ENCODE peak calls at places on chromosomes 12 and 14, in four cellular contexts. B, Y, X and P are unnamed samples.

GRCh38 chr12:122089080-122089479 is 10.5 kb downstream of the MLXIP start:
- DNase-seq in B (no peak), Y (no peak), X (no peak), P (no peak)

GRCh38 chr14:55333785-55334485 is 62.7 kb downstream of the FBXO34 start:
- DNase-seq in B (no peak), Y (no peak), X (no peak), P (no peak)

GRCh38 chr14:32682219-32682618 is 256.5 kb upstream of the NPAS3 start:
- DNase-seq in B (no peak), Y (no peak), X (no peak), P (no peak)

GRCh38 chr12:108734200-108734906 is 3.0 kb upstream of the CORO1C start:
- DNase-seq in B (peak), Y (no peak), X (peak), P (no peak)

GRCh38 chr12:69097619-69098368 is 141.6 kb upstream of the CPSF6 start:
- DNase-seq in B (no peak), Y (no peak), X (no peak), P (no peak)

GRCh38 chr14:33376510-33376909 is 437.8 kb downstream of the NPAS3 start:
- DNase-seq in B (no peak), Y (no peak), X (no peak), P (no peak)

GRCh38 chr12:7129647-7130536 is at the start of gene CLSTN3:
- DNase-seq in B (no peak), Y (peak), X (peak), P (peak)

GRCh38 chr12:124713436-124714082 is 146.1 kb upstream of the NCOR2 start:
- DNase-seq in B (no peak), Y (no peak), X (peak), P (peak)

GRCh38 chr14:102500190-102500661 is 9.3 kb downstream of the ANKRD9 start:
- DNase-seq in B (no peak), Y (no peak), X (no peak), P (no peak)

GRCh38 chr14:68979021-68979721 is at the start of gene ACTN1:
- DNase-seq in B (peak), Y (peak), X (peak), P (peak)

GRCh38 chr14:54120260-54120659 is 163.6 kb upstream of the BMP4 start:
- DNase-seq in B (no peak), Y (no peak), X (no peak), P (no peak)

GRCh38 chr12:113478351-113479011 is 6.8 kb upstream of the LHX5 start:
- DNase-seq in B (no peak), Y (peak), X (no peak), P (no peak)